ENCODE peak calls at places on chromosomes 16 and 17, in nine cellular contexts. M is foreskin fibroblast, A is GM20000, L is esophagus squamous epithelium, J is fibroblast of pulmonary artery, U is psoas muscle, S is HCT116, Z is cardiac muscle cell, D is fibroblast of lung. R is an unnamed sample.
A peak's percentile ranks its signal among the peaks of the same experiment; 100 is the strongest.

GRCh38 chr16:67514382-67514828 is 14.2 kb upstream of the RIPOR1 start:
- DNase-seq in M (peak; percentile 70), A (peak; percentile 70), L (peak; percentile 45), J (peak; percentile 93), U (peak; percentile 81), S (peak; percentile 69), Z (peak; percentile 92), D (peak; percentile 72), R (peak; percentile 88)

GRCh38 chr17:10018461-10018891 is 113.4 kb upstream of the RCVRN start:
- DNase-seq in M (no peak), A (peak; percentile 37), L (no peak), J (no peak), U (no peak), S (no peak), Z (no peak), D (no peak), R (no peak)

GRCh38 chr16:89217138-89217387 is 440 bp upstream of the ZNF778 start:
- DNase-seq in M (no peak), A (no peak), L (no peak), J (no peak), U (no peak), S (no peak), Z (no peak), D (no peak), R (no peak)

GRCh38 chr17:50872710-50873424 is 6.7 kb upstream of the TOB1 start:
- DNase-seq in M (peak; percentile 52), A (no peak), L (no peak), J (peak; percentile 51), U (peak; percentile 48), S (no peak), Z (peak; percentile 71), D (peak; percentile 63), R (no peak)

GRCh38 chr17:75535119-75535537 is 9.6 kb downstream of the LLGL2 start:
- DNase-seq in M (no peak), A (peak; percentile 65), L (no peak), J (no peak), U (no peak), S (no peak), Z (no peak), D (no peak), R (no peak)

GRCh38 chr16:2196162-2196980 is at the start of gene CASKIN1:
- DNase-seq in M (no peak), A (peak; percentile 70), L (no peak), J (no peak), U (no peak), S (no peak), Z (peak; percentile 29), D (peak; percentile 15), R (no peak)

GRCh38 chr16:11572301-11572995 is 14.3 kb downstream of the LITAF start:
- DNase-seq in M (no peak), A (no peak), L (no peak), J (no peak), U (no peak), S (no peak), Z (no peak), D (no peak), R (no peak)

GRCh38 chr16:89553733-89554132 is 6.7 kb upstream of the RPL13 start:
- DNase-seq in M (no peak), A (no peak), L (no peak), J (no peak), U (no peak), S (no peak), Z (no peak), D (no peak), R (no peak)

GRCh38 chr17:49739662-49740271 is 24.2 kb downstream of the FAM117A start:
- DNase-seq in M (no peak), A (peak; percentile 54), L (peak; percentile 69), J (peak; percentile 80), U (peak; percentile 81), S (no peak), Z (peak; percentile 84), D (no peak), R (peak; percentile 71)

GRCh38 chr16:71344315-71344905 is 14.1 kb upstream of the CALB2 start:
- DNase-seq in M (no peak), A (no peak), L (no peak), J (no peak), U (no peak), S (no peak), Z (no peak), D (no peak), R (no peak)

GRCh38 chr16:76574651-76575050 is 297.4 kb downstream of the CNTNAP4 start:
- DNase-seq in M (no peak), A (no peak), L (no peak), J (no peak), U (no peak), S (no peak), Z (no peak), D (no peak), R (no peak)

GRCh38 chr16:8676160-8676547 is 1.7 kb downstream of the ABAT start:
- DNase-seq in M (no peak), A (no peak), L (no peak), J (no peak), U (no peak), S (no peak), Z (no peak), D (no peak), R (no peak)

GRCh38 chr17:56313201-56313600 is 159.9 kb downstream of the ANKFN1 start:
- DNase-seq in M (no peak), A (no peak), L (no peak), J (no peak), U (no peak), S (no peak), Z (no peak), D (no peak), R (no peak)

GRCh38 chr17:57264776-57265175 is 8.5 kb downstream of the MSI2 start:
- DNase-seq in M (no peak), A (no peak), L (no peak), J (no peak), U (no peak), S (no peak), Z (no peak), D (no peak), R (no peak)

GRCh38 chr16:27238016-27238587 is 30.5 kb downstream of the NSMCE1 start:
- DNase-seq in M (no peak), A (no peak), L (no peak), J (no peak), U (no peak), S (no peak), Z (no peak), D (no peak), R (peak; percentile 24)

GRCh38 chr16:70653406-70653805 is 7.0 kb downstream of the IL34 start:
- DNase-seq in M (no peak), A (no peak), L (no peak), J (no peak), U (no peak), S (no peak), Z (no peak), D (no peak), R (no peak)

GRCh38 chr17:37327341-37328090 is 48.3 kb upstream of the C17orf78 start:
- DNase-seq in M (peak; percentile 74), A (no peak), L (no peak), J (peak; percentile 82), U (no peak), S (no peak), Z (peak; percentile 94), D (peak; percentile 96), R (no peak)

GRCh38 chr16:66264311-66265105 is 102.0 kb upstream of the CDH5 start:
- DNase-seq in M (no peak), A (no peak), L (no peak), J (no peak), U (no peak), S (no peak), Z (no peak), D (peak; percentile 34), R (no peak)
- TF ChIP-seq CTCF in M (no peak), A (no peak), L (no peak), J (no peak), U (no peak), S (no peak), Z (no peak), D (no peak), R (no peak)

GRCh38 chr17:7745748-7746470 is 28.4 kb downstream of the DNAH2 start:
- DNase-seq in M (peak; percentile 85), A (no peak), L (no peak), J (peak; percentile 97), U (no peak), S (peak; percentile 73), Z (peak; percentile 97), D (peak; percentile 87), R (peak; percentile 31)
- TF ChIP-seq CTCF in M (peak; percentile 12), A (no peak), L (no peak), J (peak; percentile 7), U (no peak), S (peak; percentile 43), Z (peak; percentile 12), D (peak; percentile 7), R (no peak)

DNA sequence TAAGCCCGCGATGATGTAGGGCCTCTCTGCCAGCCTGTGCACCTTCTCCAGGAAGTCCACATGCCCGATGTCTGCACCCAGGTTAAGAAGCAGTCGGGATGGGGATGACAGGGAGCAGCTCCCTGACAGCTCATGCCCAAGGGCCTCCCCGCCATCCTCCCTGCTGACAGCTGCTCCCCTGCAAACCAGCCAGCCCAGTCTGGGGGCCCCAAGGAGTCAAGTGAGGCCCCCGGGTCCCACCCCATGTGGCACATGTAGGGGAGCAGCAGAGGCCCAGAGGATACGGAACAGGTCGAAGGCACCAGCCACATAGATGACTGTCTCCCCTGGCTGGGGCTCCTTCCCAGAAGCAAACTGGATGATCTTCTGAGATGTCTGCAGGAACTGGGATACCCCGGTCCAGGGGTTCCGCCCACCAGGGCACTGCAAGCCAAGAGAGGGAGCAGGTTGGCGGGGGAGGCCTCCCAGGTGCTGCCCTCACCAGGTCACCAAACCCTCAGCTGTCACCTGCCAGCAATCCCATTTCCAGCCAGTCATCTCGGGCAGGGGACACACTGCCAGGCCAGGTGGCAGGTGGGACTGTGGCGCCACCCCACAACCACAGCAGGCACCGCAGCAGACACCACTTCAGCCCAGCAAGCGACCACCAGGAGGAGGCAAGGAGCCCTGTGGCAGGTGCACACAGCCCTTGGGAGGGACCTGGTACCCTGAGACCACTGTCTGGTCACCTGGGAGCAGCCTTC is 4.6 kb downstream of the PCYT2 start:
- DNase-seq in M (no peak), A (no peak), L (no peak), J (no peak), U (peak; percentile 12), S (no peak), Z (no peak), D (no peak), R (no peak)
- TF ChIP-seq CTCF in M (no peak), A (no peak), L (peak; percentile 14), J (no peak), U (no peak), S (peak; percentile 71), Z (no peak), D (no peak), R (no peak)

DNA sequence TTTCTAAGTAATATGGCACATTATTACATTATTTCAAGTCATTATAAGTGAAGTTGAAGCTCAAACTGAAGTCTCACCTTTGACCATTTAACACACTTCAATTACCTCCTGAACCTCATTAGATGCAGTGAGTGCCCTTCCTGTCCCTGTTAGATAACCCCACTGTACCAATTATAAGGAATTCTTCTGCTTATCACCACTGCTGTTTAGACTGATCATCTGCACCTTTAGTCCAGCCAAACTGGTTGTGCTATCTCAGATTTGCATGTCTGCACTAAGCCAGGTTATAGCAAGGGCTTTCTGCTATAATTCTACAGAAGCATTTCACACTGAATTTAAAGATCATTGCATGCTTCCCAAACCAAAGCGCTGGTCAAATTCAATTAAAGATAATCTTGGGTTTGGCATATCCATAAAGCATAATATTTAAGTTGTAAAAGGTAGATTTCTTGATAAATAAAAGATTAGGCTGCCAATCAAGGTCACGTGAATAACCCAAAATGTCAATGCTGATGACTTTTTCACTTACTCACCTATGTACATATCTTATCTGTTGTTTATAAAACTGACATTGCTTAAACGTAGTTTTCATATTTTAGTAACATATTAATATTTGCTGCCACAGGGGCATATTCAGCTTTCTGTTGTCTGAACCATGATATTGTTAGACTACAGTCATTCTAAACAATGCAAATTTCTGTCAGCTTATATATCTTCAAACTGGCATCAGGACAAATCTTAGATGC is 11.9 kb downstream of the ITFG1 start:
- DNase-seq in M (no peak), A (no peak), L (no peak), J (no peak), U (no peak), S (no peak), Z (no peak), D (no peak), R (no peak)
- TF ChIP-seq CTCF in M (no peak), A (no peak), L (no peak), J (no peak), U (no peak), S (no peak), Z (no peak), D (no peak), R (no peak)